ENCODE peak calls at places on chromosomes 5 and 9, in five cellular contexts. N is astrocyte of the spinal cord, F is body of pancreas, Y is NB4, V is HFFc6. K is an unnamed sample.

GRCh38 chr5:146475906-146476305 is 28.8 kb downstream of the TCERG1 start:
- DNase-seq in Y (no peak), F (no peak), V (no peak), N (peak; percentile 14), K (no peak)

GRCh38 chr9:70510157-70510770 is 95.8 kb upstream of the KLF9 start:
- DNase-seq in F (peak; percentile 41), N (no peak), Y (peak; percentile 18), V (no peak), K (no peak)

GRCh38 chr5:79111387-79111959 is at the start of gene BHMT:
- DNase-seq in F (no peak), N (no peak), V (no peak), Y (no peak), K (no peak)

GRCh38 chr9:73230257-73230656 is 78.6 kb downstream of the ANXA1 start:
- DNase-seq in Y (peak; percentile 46), N (peak; percentile 13), V (no peak), F (no peak), K (no peak)

GRCh38 chr5:76807296-76807695 is 11.5 kb upstream of the F2RL1 start:
- DNase-seq in N (peak; percentile 94), Y (no peak), V (peak; percentile 79), F (no peak), K (no peak)

GRCh38 chr9:72315510-72316287 is 49.3 kb downstream of the ZFAND5 start:
- DNase-seq in V (no peak), N (peak; percentile 94), F (peak; percentile 48), Y (peak; percentile 76), K (no peak)

GRCh38 chr9:108325406-108325805 is 530.4 kb downstream of the ACTL7B start:
- DNase-seq in N (no peak), V (no peak), Y (peak; percentile 5), F (no peak), K (no peak)

GRCh38 chr5:134124289-134125194 is 10.1 kb downstream of the TCF7 start:
- DNase-seq in N (peak; percentile 75), V (peak; percentile 84), Y (peak; percentile 27), F (no peak), K (no peak)

GRCh38 chr9:124008307-124008854 is 3.2 kb upstream of the LHX2 start:
- DNase-seq in N (no peak), F (no peak), Y (peak; percentile 51), V (no peak), K (no peak)

GRCh38 chr5:141814064-141814982 is 63.9 kb downstream of the PCDH1 start:
- DNase-seq in V (no peak), N (no peak), Y (peak; percentile 43), F (peak; percentile 48), K (peak; percentile 70)

GRCh38 chr5:168186289-168187074 is 105.0 kb upstream of the WWC1 start:
- DNase-seq in F (no peak), V (no peak), Y (no peak), N (no peak), K (no peak)

GRCh38 chr5:35180046-35180445 is 50.2 kb downstream of the PRLR start:
- DNase-seq in F (no peak), Y (no peak), N (no peak), V (no peak), K (no peak)

GRCh38 chr9:134643306-134643705 is 1.7 kb downstream of the COL5A1 start:
- DNase-seq in N (peak; percentile 37), V (peak; percentile 59), Y (no peak), F (no peak), K (no peak)

GRCh38 chr5:176844706-176845391 is 34.5 kb downstream of the UNC5A start:
- DNase-seq in Y (no peak), F (no peak), V (peak; percentile 17), N (no peak), K (no peak)

GRCh38 chr9:136846376-136847064 is 2.7 kb upstream of the PHPT1 start:
- DNase-seq in Y (no peak), F (no peak), N (no peak), V (no peak), K (no peak)

GRCh38 chr5:141878771-141879759 is 855 bp upstream of the PCDH1 start:
- DNase-seq in V (peak; percentile 78), N (peak; percentile 78), Y (peak; percentile 84), F (peak; percentile 92), K (peak; percentile 89)

GRCh38 chr9:112130997-112131396 is 44.1 kb downstream of the SUSD1 start:
- DNase-seq in N (no peak), F (no peak), Y (no peak), V (no peak), K (no peak)

GRCh38 chr5:157516016-157516415 is 56.0 kb downstream of the NIPAL4 start:
- DNase-seq in V (peak; percentile 88), Y (no peak), F (no peak), N (peak; percentile 91), K (no peak)

GRCh38 chr9:26723486-26723885 is 169.1 kb downstream of the CAAP1 start:
- DNase-seq in Y (peak; percentile 4), V (peak; percentile 12), F (peak; percentile 19), N (peak; percentile 5), K (peak; percentile 29)

GRCh38 chr5:19064094-19064493 is 923.9 kb downstream of the CDH18 start:
- DNase-seq in V (no peak), N (no peak), F (no peak), Y (no peak), K (no peak)

GRCh38 chr5:80124519-80124918 is 89.4 kb downstream of the THBS4 start:
- DNase-seq in V (no peak), Y (no peak), F (no peak), N (no peak), K (no peak)

GRCh38 chr9:136311433-136312375 is 7.8 kb upstream of the CCDC187 start:
- DNase-seq in N (no peak), V (no peak), Y (peak; percentile 47), F (no peak), K (no peak)

GRCh38 chr9:136327313-136327971 is at the start of gene GPSM1:
- DNase-seq in Y (peak; percentile 36), N (peak; percentile 55), V (peak; percentile 24), F (peak; percentile 53), K (peak; percentile 64)

GRCh38 chr9:108543251-108543768 is 312.5 kb downstream of the ACTL7B start:
- DNase-seq in Y (peak; percentile 22), V (peak; percentile 37), N (no peak), F (no peak), K (no peak)

GRCh38 chr5:3104446-3105047 is 353.1 kb upstream of the IRX2 start:
- DNase-seq in N (no peak), F (no peak), V (no peak), Y (peak; percentile 81), K (no peak)

GRCh38 chr5:150428106-150428876 is 15.6 kb upstream of the CD74 start:
- DNase-seq in F (peak; percentile 57), V (no peak), Y (no peak), N (peak; percentile 41), K (no peak)

GRCh38 chr9:99012957-99013512 is 69.3 kb downstream of the COL15A1 start:
- DNase-seq in N (no peak), Y (no peak), F (no peak), V (peak; percentile 44), K (no peak)

GRCh38 chr5:143258559-143259253 is 144.8 kb downstream of the NR3C1 start:
- DNase-seq in V (peak; percentile 89), N (peak; percentile 77), Y (no peak), F (no peak), K (no peak)

GRCh38 chr5:8570529-8570928 is 701.6 kb downstream of the MTRR start:
- DNase-seq in Y (no peak), F (no peak), V (no peak), N (no peak), K (no peak)

GRCh38 chr5:36156124-36156601 is 4.3 kb downstream of the SKP2 start:
- DNase-seq in F (no peak), Y (no peak), N (no peak), V (peak; percentile 70), K (no peak)

GRCh38 chr9:115694014-115694413 is 459.6 kb upstream of the PAPPA start:
- DNase-seq in Y (peak; percentile 22), V (peak; percentile 86), F (peak; percentile 22), N (peak; percentile 82), K (no peak)
- TF ChIP-seq CTCF in Y (no peak), V (peak; percentile 84), F (peak; percentile 35), N (peak; percentile 31), K (no peak)

GRCh38 chr5:105430516-105430915 is 1867.9 kb upstream of the NUDT12 start:
- DNase-seq in N (no peak), V (no peak), Y (no peak), F (no peak), K (no peak)

DNA sequence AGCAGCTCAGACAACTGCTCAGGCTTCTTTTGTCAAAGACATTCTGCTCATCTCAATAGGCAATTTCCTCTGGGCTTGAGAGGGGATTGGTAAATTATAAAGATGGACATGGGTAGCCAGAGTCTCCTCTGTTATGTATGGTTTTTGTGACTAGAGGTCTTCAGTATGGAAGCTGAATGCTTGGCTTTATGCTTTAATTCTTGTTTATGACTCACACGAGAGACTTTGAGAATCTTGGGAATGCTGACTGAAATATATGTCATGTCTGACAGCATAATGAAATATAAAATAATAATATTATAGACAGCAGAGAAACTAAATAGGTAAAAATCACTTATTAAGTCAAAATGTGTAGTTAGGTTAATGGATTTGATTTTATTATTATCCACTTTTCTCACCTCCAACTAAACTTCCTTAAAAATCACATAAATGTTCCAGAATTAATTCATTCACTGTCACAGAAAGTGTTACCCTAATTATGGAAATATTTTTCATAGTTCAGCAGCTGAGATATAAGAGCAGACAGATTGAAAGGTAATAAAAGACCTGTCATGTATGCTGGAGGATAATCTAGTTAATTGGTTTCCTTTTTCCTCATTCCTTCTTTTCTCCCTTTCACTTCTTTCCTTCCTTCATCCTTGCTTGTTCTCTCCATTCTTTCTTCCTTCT is 1866.0 kb upstream of the NUDT12 start:
- DNase-seq in F (no peak), N (no peak), Y (no peak), V (no peak), K (no peak)
- TF ChIP-seq CTCF in F (no peak), N (no peak), Y (no peak), V (no peak), K (no peak)

GRCh38 chr5:115246361-115246991 is 16.2 kb downstream of the PGGT1B start:
- DNase-seq in F (no peak), V (peak; percentile 33), N (peak; percentile 45), Y (peak; percentile 63), K (peak; percentile 34)
- TF ChIP-seq CTCF in F (peak; percentile 81), V (peak; percentile 89), N (peak; percentile 63), Y (no peak), K (peak; percentile 30)

GRCh38 chr5:96177303-96177869 is 215.7 kb upstream of the ELL2 start:
- DNase-seq in V (peak; percentile 94), N (peak; percentile 75), F (peak; percentile 40), Y (no peak), K (peak; percentile 32)

GRCh38 chr5:96172436-96172835 is 210.8 kb upstream of the ELL2 start:
- DNase-seq in Y (no peak), F (no peak), V (peak; percentile 55), N (peak; percentile 71), K (no peak)

GRCh38 chr5:96180684-96181083 is 219.0 kb upstream of the ELL2 start:
- DNase-seq in Y (no peak), N (no peak), F (no peak), V (no peak), K (no peak)

GRCh38 chr5:96176022-96176421 is 214.4 kb upstream of the ELL2 start:
- DNase-seq in N (no peak), V (no peak), F (no peak), Y (no peak), K (no peak)

DNA sequence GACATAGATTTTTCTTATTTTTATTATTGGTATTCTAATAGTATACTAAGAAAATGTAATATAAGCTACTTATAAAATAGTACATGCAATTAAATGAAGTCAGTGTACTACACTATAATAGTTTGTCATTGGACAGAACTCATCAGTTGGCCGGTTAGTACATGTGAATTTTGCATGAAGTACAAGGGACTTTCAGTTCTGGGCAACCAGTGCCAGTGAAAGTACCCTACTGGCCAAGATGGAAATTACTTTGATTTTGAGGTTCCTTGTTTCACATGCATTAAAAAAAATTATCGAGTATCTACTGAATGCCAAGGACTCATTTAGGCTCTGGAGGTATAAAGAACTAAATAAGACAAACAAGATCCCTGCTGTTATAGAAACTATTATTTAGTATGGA is 213.4 kb upstream of the ELL2 start:
- DNase-seq in F (no peak), V (no peak), Y (peak; percentile 23), N (no peak), K (no peak)
- TF ChIP-seq CTCF in F (peak; percentile 45), V (peak; percentile 66), Y (peak; percentile 25), N (peak; percentile 21), K (no peak)

K was measured in GM20000.